ENCODE peak calls at places on chromosome 10, in four cellular contexts. One of them, this sample, is unnamed.

GRCh38 chr10:13003004-13003403 is 1.5 kb upstream of the CCDC3 start:
- DNase-seq in HepG2: no peak
- DNase-seq in SK-N-SH: no peak
- DNase-seq in K562: no peak
- DNase-seq in this sample: no peak

GRCh38 chr10:59757966-59758365 is 4.7 kb upstream of the MRLN start:
- DNase-seq in SK-N-SH: no peak
- DNase-seq in K562: no peak
- DNase-seq in HepG2: no peak
- DNase-seq in this sample: no peak

GRCh38 chr10:118238573-118239240 is 103.4 kb downstream of the FAM204A start:
- DNase-seq in SK-N-SH: peak; percentile 50
- DNase-seq in HepG2: no peak
- DNase-seq in K562: no peak
- DNase-seq in this sample: no peak

GRCh38 chr10:10989669-10990068 is 28.0 kb upstream of the CELF2 start:
- DNase-seq in SK-N-SH: no peak
- DNase-seq in HepG2: no peak
- DNase-seq in K562: no peak
- DNase-seq in this sample: no peak

GRCh38 chr10:38094923-38095574 is 912 bp downstream of the ZNF37A start:
- DNase-seq in K562: peak; percentile 25
- DNase-seq in SK-N-SH: no peak
- DNase-seq in HepG2: no peak
- DNase-seq in this sample: no peak

GRCh38 chr10:75508239-75508813 is 76.9 kb downstream of the LRMDA start:
- DNase-seq in K562: no peak
- DNase-seq in SK-N-SH: peak; percentile 67
- DNase-seq in HepG2: no peak
- DNase-seq in this sample: no peak

GRCh38 chr10:124741281-124741921 is 2.8 kb downstream of the FAM53B start:
- DNase-seq in SK-N-SH: peak; percentile 84
- DNase-seq in K562: peak; percentile 71
- DNase-seq in HepG2: peak; percentile 80
- DNase-seq in this sample: no peak

GRCh38 chr10:113127285-113128283 is 177.5 kb downstream of the TCF7L2 start:
- DNase-seq in SK-N-SH: no peak
- DNase-seq in HepG2: no peak
- DNase-seq in K562: no peak
- DNase-seq in this sample: no peak

GRCh38 chr10:48502791-48503190 is 102.1 kb downstream of the ARHGAP22 start:
- DNase-seq in HepG2: no peak
- DNase-seq in SK-N-SH: no peak
- DNase-seq in K562: no peak
- DNase-seq in this sample: no peak

GRCh38 chr10:112362833-112363232 is 11.1 kb upstream of the ACSL5 start:
- DNase-seq in HepG2: no peak
- DNase-seq in K562: no peak
- DNase-seq in SK-N-SH: no peak
- DNase-seq in this sample: no peak

GRCh38 chr10:28663576-28664368 is 13.5 kb upstream of the BAMBI start:
- DNase-seq in K562: peak; percentile 77
- DNase-seq in HepG2: peak; percentile 77
- DNase-seq in SK-N-SH: peak; percentile 82
- DNase-seq in this sample: no peak

GRCh38 chr10:114632869-114633715 is 25.0 kb downstream of the ABLIM1 start:
- DNase-seq in SK-N-SH: peak; percentile 23
- DNase-seq in K562: no peak
- DNase-seq in HepG2: peak; percentile 43
- DNase-seq in this sample: no peak

GRCh38 chr10:810351-810846 is 120.9 kb upstream of the DIP2C start:
- DNase-seq in SK-N-SH: peak; percentile 71
- DNase-seq in K562: no peak
- DNase-seq in HepG2: no peak
- DNase-seq in this sample: no peak

GRCh38 chr10:127797339-127797738 is 60.4 kb downstream of the FOXI2 start:
- DNase-seq in SK-N-SH: peak; percentile 4
- DNase-seq in K562: no peak
- DNase-seq in HepG2: peak; percentile 8
- DNase-seq in this sample: no peak

GRCh38 chr10:100791254-100792058 is 46.1 kb downstream of the PAX2 start:
- DNase-seq in K562: no peak
- DNase-seq in HepG2: no peak
- DNase-seq in SK-N-SH: peak; percentile 41
- DNase-seq in this sample: no peak

GRCh38 chr10:21961847-21962246 is 41.7 kb downstream of the DNAJC1 start:
- DNase-seq in HepG2: no peak
- DNase-seq in SK-N-SH: no peak
- DNase-seq in K562: peak; percentile 38
- DNase-seq in this sample: no peak

GRCh38 chr10:129394739-129395298 is 72.2 kb upstream of the MGMT start:
- DNase-seq in SK-N-SH: no peak
- DNase-seq in K562: no peak
- DNase-seq in HepG2: no peak
- DNase-seq in this sample: no peak

GRCh38 chr10:132532174-132532573 is 5.4 kb upstream of the INPP5A start:
- DNase-seq in HepG2: no peak
- DNase-seq in K562: no peak
- DNase-seq in SK-N-SH: no peak
- DNase-seq in this sample: no peak

DNA sequence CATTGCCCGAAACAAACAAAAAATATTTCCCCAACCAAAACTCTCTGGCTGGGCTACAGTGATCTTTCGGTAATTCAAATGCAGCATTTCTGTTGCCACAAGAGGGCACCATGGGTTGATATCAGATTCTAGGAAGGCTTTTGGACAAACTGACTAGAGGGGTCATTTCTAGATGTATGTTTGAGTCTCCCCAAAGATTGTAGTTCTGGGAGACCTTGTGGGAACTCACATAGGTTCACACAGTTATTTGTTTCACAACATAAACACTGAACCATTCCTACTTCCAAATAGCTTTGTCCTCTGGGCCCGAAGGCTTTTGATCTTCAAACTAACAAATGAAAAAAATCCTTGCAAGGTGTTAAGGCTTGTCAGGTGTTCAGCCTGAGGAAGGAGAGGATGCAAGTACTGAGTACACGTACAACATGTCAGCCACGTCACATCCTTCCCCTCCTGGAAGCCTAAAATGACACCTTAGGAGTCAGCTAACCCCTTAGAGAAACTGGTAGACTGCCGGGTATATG is 37.0 kb upstream of the IL15RA start:
- DNase-seq in SK-N-SH: peak; percentile 52
- DNase-seq in HepG2: peak; percentile 34
- DNase-seq in K562: peak; percentile 25
- DNase-seq in this sample: peak; percentile 30
- TF ChIP-seq NFIC in SK-N-SH: no peak
- TF ChIP-seq NFIC in HepG2: no peak
- TF ChIP-seq NFIC in K562: no peak
- TF ChIP-seq NFIC in this sample: no peak

GRCh38 chr10:71268247-71268691 is 50.8 kb upstream of the SLC29A3 start:
- DNase-seq in HepG2: peak; percentile 10
- DNase-seq in SK-N-SH: no peak
- DNase-seq in K562: no peak
- DNase-seq in this sample: no peak

GRCh38 chr10:71270301-71270777 is 48.7 kb upstream of the SLC29A3 start:
- DNase-seq in K562: peak; percentile 80
- DNase-seq in SK-N-SH: peak; percentile 72
- DNase-seq in HepG2: peak; percentile 56
- DNase-seq in this sample: no peak

GRCh38 chr10:71270821-71271220 is 48.2 kb upstream of the SLC29A3 start:
- DNase-seq in HepG2: no peak
- DNase-seq in K562: no peak
- DNase-seq in SK-N-SH: no peak
- DNase-seq in this sample: no peak

GRCh38 chr10:71268751-71269150 is 50.3 kb upstream of the SLC29A3 start:
- DNase-seq in K562: no peak
- DNase-seq in HepG2: no peak
- DNase-seq in SK-N-SH: no peak
- DNase-seq in this sample: no peak

GRCh38 chr10:71269301-71270288 is 49.5 kb upstream of the SLC29A3 start:
- DNase-seq in HepG2: no peak
- DNase-seq in SK-N-SH: no peak
- DNase-seq in K562: peak; percentile 53
- DNase-seq in this sample: no peak
- TF ChIP-seq TAF1 in HepG2: no peak
- TF ChIP-seq TAF1 in SK-N-SH: no peak
- TF ChIP-seq TAF1 in K562: no peak
- TF ChIP-seq TAF1 in this sample: no peak

DNA sequence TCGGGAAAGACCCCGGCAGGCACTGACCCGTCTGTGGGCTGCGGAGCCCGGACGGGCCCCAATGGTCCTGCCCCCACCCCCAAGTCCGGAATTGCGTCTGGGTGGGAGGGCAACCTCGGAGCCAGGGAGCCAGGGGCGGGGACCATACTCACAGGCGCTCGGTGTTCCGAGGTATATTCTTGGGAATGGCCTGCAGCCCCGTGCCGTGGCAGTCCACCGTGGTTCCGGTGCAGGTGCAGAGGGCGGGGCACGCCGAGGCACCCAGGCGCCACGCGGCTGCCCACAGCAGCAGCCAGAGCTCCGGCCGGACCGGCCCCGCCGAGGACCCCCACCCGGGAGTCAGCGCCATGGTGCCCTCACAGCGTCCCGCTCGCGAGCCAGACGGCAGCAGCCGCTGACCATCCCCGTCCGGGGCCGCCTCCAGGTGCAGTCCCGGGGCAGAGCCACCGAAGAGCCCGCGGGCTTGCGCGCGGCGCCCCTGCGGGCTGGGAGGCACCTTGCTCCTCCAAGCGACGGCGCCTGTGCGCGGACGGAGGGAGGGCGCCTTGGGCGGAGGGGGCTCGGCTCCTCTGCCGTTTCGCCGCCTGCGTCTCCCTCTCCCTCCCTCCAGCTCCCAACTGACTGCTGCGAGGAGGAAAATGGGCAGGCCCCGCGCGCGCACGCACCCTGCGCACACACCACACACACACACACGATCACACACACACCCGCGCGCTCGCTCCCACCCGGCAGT is at the start of gene SLIT1:
- DNase-seq in K562: no peak
- DNase-seq in HepG2: no peak
- DNase-seq in SK-N-SH: peak; percentile 79
- DNase-seq in this sample: no peak
- TF ChIP-seq NFIC in K562: no peak
- TF ChIP-seq NFIC in HepG2: no peak
- TF ChIP-seq NFIC in SK-N-SH: no peak
- TF ChIP-seq NFIC in this sample: no peak

GRCh38 chr10:89342219-89342966 is 14.6 kb downstream of the IFIT3 start:
- DNase-seq in HepG2: no peak
- DNase-seq in SK-N-SH: peak; percentile 73
- DNase-seq in K562: no peak
- DNase-seq in this sample: no peak
- TF ChIP-seq TAF1 in HepG2: no peak
- TF ChIP-seq TAF1 in SK-N-SH: no peak
- TF ChIP-seq TAF1 in K562: no peak
- TF ChIP-seq TAF1 in this sample: no peak

GRCh38 chr10:6083523-6084475 is 5.0 kb upstream of the RBM17 start:
- DNase-seq in HepG2: no peak
- DNase-seq in K562: no peak
- DNase-seq in SK-N-SH: no peak
- DNase-seq in this sample: no peak
- TF ChIP-seq NFIC in HepG2: no peak
- TF ChIP-seq NFIC in K562: no peak
- TF ChIP-seq NFIC in SK-N-SH: no peak
- TF ChIP-seq NFIC in this sample: no peak